ENCODE peak calls at places on chromosomes 3 and 15, in eight cellular contexts. H is tibial nerve, V is erythroblast, O is spleen, P is A549, I is H54, Q is heart left ventricle, A is transverse colon. L is an unnamed sample.

GRCh38 chr3:37862712-37863551 is 1.3 kb downstream of the CTDSPL start:
- DNase-seq in H (peak), V (peak), O (peak), P (no peak), I (no peak), Q (no peak), A (peak), L (no peak)

GRCh38 chr3:26962419-26963355 is 340.1 kb downstream of the LRRC3B start:
- DNase-seq in H (no peak), V (no peak), O (no peak), P (no peak), I (no peak), Q (no peak), A (no peak), L (no peak)

GRCh38 chr15:49900836-49901235 is 218.2 kb downstream of the ATP8B4 start:
- DNase-seq in H (no peak), V (no peak), O (no peak), P (no peak), I (no peak), Q (no peak), A (no peak), L (no peak)

GRCh38 chr15:29090617-29091466 is 178.8 kb downstream of the NSMCE3 start:
- DNase-seq in H (no peak), V (peak), O (peak), P (peak), I (peak), Q (peak), A (no peak), L (peak)

GRCh38 chr15:57479005-57479404 is 102.7 kb downstream of the CGNL1 start:
- DNase-seq in H (no peak), V (no peak), O (no peak), P (no peak), I (no peak), Q (no peak), A (no peak), L (no peak)

GRCh38 chr3:104546301-104546700 is 820.4 kb upstream of the ALCAM start:
- DNase-seq in H (no peak), V (no peak), O (no peak), P (no peak), I (no peak), Q (no peak), A (no peak), L (no peak)

GRCh38 chr3:23474580-23475357 is 271.6 kb downstream of the UBE2E2 start:
- DNase-seq in H (no peak), V (no peak), O (no peak), P (no peak), I (no peak), Q (no peak), A (no peak), L (no peak)

GRCh38 chr3:32818431-32819085 is 761 bp downstream of the TRIM71 start:
- DNase-seq in H (no peak), V (peak), O (no peak), P (no peak), I (no peak), Q (no peak), A (no peak), L (no peak)

GRCh38 chr3:98056035-98056434 is 20.9 kb upstream of the GABRR3 start:
- DNase-seq in H (no peak), V (no peak), O (no peak), P (no peak), I (no peak), Q (no peak), A (no peak), L (no peak)

GRCh38 chr3:164852866-164853265 is 225.4 kb downstream of the SI start:
- DNase-seq in H (no peak), V (no peak), O (no peak), P (no peak), I (no peak), Q (no peak), A (no peak), L (no peak)

GRCh38 chr15:59399465-59400102 is 26.9 kb upstream of the MYO1E start:
- DNase-seq in H (peak), V (no peak), O (peak), P (no peak), I (no peak), Q (no peak), A (peak), L (peak)

GRCh38 chr3:170680593-170680992 is 94.7 kb upstream of the SLC7A14 start:
- DNase-seq in H (no peak), V (peak), O (no peak), P (no peak), I (no peak), Q (no peak), A (no peak), L (no peak)

GRCh38 chr3:110846971-110847370 is 224.6 kb upstream of the NECTIN3 start:
- DNase-seq in H (no peak), V (no peak), O (no peak), P (no peak), I (no peak), Q (no peak), A (no peak), L (no peak)

GRCh38 chr15:55696221-55696620 is 46.7 kb downstream of the PRTG start:
- DNase-seq in H (no peak), V (no peak), O (no peak), P (no peak), I (no peak), Q (no peak), A (no peak), L (no peak)

GRCh38 chr3:56908004-56908403 is 106.3 kb upstream of the ARHGEF3 start:
- DNase-seq in H (no peak), V (no peak), O (no peak), P (no peak), I (no peak), Q (no peak), A (no peak), L (no peak)

GRCh38 chr3:140440446-140440845 is 237.4 kb upstream of the TRIM42 start:
- DNase-seq in H (no peak), V (no peak), O (no peak), P (no peak), I (no peak), Q (no peak), A (no peak), L (no peak)

GRCh38 chr3:114043205-114043604 is 13.1 kb downstream of the CCDC191 start:
- DNase-seq in H (no peak), V (no peak), O (no peak), P (no peak), I (no peak), Q (no peak), A (no peak), L (no peak)

GRCh38 chr15:100900136-100900894 is 18.8 kb upstream of the LRRK1 start:
- DNase-seq in H (no peak), V (no peak), O (no peak), P (no peak), I (no peak), Q (no peak), A (peak), L (no peak)

GRCh38 chr3:50340404-50341329 is at the start of gene RASSF1:
- DNase-seq in H (peak), V (peak), O (peak), P (no peak), I (no peak), Q (peak), A (peak), L (peak)

GRCh38 chr15:70252056-70252935 is 154.6 kb upstream of the TLE3 start:
- DNase-seq in H (no peak), V (no peak), O (peak), P (no peak), I (no peak), Q (no peak), A (no peak), L (no peak)

GRCh38 chr3:127206154-127206553 is 13.2 kb downstream of the PRR23E start:
- DNase-seq in H (no peak), V (no peak), O (no peak), P (no peak), I (no peak), Q (peak), A (no peak), L (no peak)

GRCh38 chr3:107430214-107431047 is 53.2 kb downstream of the CCDC54 start:
- DNase-seq in H (peak), V (no peak), O (no peak), P (no peak), I (no peak), Q (no peak), A (peak), L (no peak)

GRCh38 chr15:90402230-90402629 is 14.2 kb downstream of the IQGAP1 start:
- DNase-seq in H (peak), V (no peak), O (no peak), P (no peak), I (no peak), Q (no peak), A (no peak), L (no peak)

GRCh38 chr15:68258684-68259083 is 18.9 kb upstream of the FEM1B start:
- DNase-seq in H (peak), V (no peak), O (no peak), P (no peak), I (no peak), Q (no peak), A (peak), L (no peak)

GRCh38 chr15:68261241-68261640 is 16.3 kb upstream of the FEM1B start:
- DNase-seq in H (no peak), V (no peak), O (no peak), P (no peak), I (no peak), Q (no peak), A (no peak), L (no peak)

GRCh38 chr15:68252925-68253534 is 23.5 kb upstream of the CLN6 start:
- DNase-seq in H (peak), V (peak), O (no peak), P (peak), I (peak), Q (no peak), A (peak), L (peak)

GRCh38 chr15:68259883-68260282 is 17.7 kb upstream of the FEM1B start:
- DNase-seq in H (no peak), V (no peak), O (no peak), P (no peak), I (no peak), Q (no peak), A (no peak), L (no peak)

DNA sequence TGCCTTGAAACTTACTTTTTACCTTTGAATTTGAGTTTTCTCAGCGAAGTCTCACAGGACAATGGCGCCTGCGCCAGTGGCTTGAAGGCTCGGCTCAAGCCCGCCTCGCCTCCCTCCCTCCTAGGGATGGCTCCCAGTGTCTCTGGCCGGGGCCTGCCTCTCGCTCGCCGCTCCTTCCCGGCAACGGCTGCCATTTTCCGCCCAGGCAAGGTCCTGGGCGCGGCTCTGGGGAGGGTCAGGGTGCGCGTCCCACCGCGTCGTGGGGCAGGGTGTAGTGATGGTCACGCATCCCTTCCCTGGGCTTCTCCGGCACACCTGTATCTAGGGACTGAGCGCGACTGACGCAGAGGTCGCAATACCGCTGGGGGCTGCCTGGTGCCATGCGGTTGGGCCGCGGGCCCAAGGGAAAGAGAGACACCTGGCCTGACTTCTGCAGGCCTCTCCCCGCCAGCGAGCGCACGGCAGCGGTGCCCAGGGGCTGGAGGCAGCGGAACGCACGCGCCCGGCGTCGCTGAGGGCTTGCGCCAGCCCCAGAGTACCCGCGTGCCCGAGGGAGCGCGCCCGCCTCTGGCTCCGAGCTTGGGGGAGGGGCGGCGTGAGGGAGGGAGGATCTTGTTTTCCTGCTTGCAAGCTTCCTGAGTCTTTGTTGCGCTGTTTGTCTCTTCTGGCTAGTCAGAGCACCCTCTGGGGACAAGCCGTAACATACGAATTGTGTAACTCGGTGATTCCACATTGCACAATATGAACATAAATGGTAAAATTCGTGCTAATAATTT is 20.7 kb upstream of the FEM1B start:
- DNase-seq in H (peak), V (peak), O (peak), P (peak), I (no peak), Q (peak), A (peak), L (peak)
- TF ChIP-seq POLR2A in H (peak), V (peak), O (no peak), P (peak), I (no peak), Q (no peak), A (peak), L (no peak)

DNA sequence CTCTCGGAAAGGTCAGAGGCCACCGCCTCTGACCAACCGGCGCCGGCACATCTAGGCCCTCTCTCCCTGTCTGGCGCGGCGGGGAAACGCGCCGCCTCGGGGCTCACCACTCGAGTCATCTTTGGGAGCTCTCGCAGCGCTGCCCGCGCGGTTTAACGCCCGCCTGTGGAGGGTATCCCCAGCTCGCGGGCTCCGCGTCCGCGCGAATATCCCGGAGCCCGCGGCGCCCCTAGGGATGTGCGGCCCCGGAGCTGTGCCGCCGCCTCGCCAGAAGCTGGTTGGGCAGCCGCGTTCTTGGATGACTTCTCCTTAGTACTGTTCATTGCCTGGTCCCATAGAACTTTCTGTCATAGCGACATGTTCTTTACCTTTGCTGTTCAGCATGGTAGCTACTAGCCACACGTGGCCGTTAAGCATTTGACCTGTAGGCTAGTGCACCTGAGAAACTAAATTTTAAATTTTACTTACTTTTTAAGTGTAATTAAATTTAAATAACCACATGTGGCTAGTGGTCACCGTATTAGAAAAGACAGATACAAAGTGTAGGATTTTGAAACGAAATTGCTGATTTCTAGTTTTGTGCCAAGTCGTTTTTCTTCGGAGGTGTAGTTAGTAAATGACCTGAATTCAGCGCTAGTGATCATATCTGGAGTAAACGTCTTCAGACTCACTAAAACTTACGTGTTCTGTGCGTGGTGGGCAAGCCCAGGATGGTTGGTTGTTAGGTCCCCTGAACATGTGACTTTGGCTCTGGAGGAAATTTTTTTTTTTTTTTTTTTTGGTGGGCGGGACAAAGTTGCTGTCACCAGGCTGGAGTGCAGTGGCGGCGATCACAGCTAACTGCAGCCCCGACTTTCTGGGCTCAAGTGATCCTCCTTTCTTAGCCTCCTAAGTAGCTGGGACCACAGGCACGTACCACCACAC is 835 bp downstream of the ARIH2 start:
- DNase-seq in H (no peak), V (peak), O (peak), P (peak), I (peak), Q (peak), A (peak), L (peak)
- TF ChIP-seq POLR2A in H (no peak), V (no peak), O (no peak), P (no peak), I (no peak), Q (no peak), A (no peak), L (peak)

GRCh38 chr15:99651023-99651807 is 82.0 kb downstream of the LYSMD4 start:
- DNase-seq in H (no peak), V (no peak), O (no peak), P (no peak), I (peak), Q (no peak), A (no peak), L (no peak)
- TF ChIP-seq POLR2A in H (no peak), V (no peak), O (no peak), P (no peak), I (no peak), Q (no peak), A (no peak), L (no peak)

GRCh38 chr15:98958076-98958475 is 49.5 kb downstream of the PGPEP1L start:
- DNase-seq in H (no peak), V (no peak), O (no peak), P (no peak), I (no peak), Q (no peak), A (no peak), L (no peak)

GRCh38 chr15:98959640-98960007 is 48.0 kb downstream of the PGPEP1L start:
- DNase-seq in H (no peak), V (no peak), O (no peak), P (no peak), I (no peak), Q (no peak), A (no peak), L (no peak)

GRCh38 chr15:98963459-98963858 is 44.1 kb downstream of the PGPEP1L start:
- DNase-seq in H (no peak), V (no peak), O (no peak), P (no peak), I (no peak), Q (no peak), A (no peak), L (no peak)

GRCh38 chr15:98958918-98959639 is 48.5 kb downstream of the PGPEP1L start:
- DNase-seq in H (no peak), V (no peak), O (no peak), P (no peak), I (no peak), Q (no peak), A (no peak), L (no peak)

DNA sequence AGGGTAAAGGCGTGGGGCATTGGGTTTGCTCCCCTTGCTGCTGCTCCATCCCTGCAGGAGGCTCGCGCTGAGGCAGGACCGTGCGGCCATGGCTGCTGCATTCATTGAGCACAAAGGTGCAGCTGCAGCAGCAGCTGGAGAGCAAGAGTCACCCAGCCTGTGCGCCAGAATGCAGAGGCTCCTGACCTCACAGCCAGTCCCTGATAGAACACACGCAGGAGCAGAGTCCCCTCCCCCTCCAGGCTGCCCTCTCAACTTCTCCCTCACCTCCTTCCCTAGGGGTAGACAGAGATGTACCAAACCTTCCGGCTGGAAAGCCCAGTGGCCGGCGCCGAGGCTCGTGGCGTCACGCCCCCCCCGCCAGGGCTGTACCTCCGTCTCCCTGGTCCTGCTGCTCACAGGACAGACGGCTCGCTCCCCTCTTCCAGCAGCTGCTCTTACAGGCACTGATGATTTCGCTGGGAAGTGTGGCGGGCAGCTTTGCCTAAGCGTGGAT is 47.0 kb downstream of the PGPEP1L start:
- DNase-seq in H (no peak), V (no peak), O (no peak), P (no peak), I (no peak), Q (no peak), A (no peak), L (no peak)
- TF ChIP-seq POLR2A in H (no peak), V (no peak), O (no peak), P (no peak), I (no peak), Q (no peak), A (no peak), L (no peak)

GRCh38 chr15:85772668-85773067 is 22.1 kb downstream of the KLHL25 start:
- DNase-seq in H (no peak), V (no peak), O (no peak), P (no peak), I (no peak), Q (no peak), A (peak), L (no peak)
- TF ChIP-seq POLR2A in H (no peak), V (no peak), O (no peak), P (no peak), I (no peak), Q (no peak), A (no peak), L (no peak)

L was measured in GM12892.